ENCODE peak calls at places on chromosomes 12 and 14, in nine cellular contexts. C is RWPE2, O is WTC11, D is lung, S is pancreas, M is GM13976, R is dorsolateral prefrontal cortex, Q is RWPE1, T is esophagus squamous epithelium. V is an unnamed sample.

GRCh38 chr12:84572186-84572585 is 340.4 kb downstream of the SLC6A15 start:
- DNase-seq in C (no peak), O (no peak), D (no peak), S (no peak), M (no peak), R (no peak), Q (peak), T (no peak), V (no peak)

GRCh38 chr12:1083888-1084262 is 92.9 kb downstream of the ERC1 start:
- DNase-seq in C (no peak), O (no peak), D (no peak), S (peak), M (no peak), R (no peak), Q (no peak), T (no peak), V (no peak)

GRCh38 chr14:21525571-21525970 is 575 bp downstream of the SALL2 start:
- DNase-seq in C (no peak), O (no peak), D (no peak), S (no peak), M (no peak), R (peak), Q (no peak), T (no peak), V (no peak)

GRCh38 chr14:60734465-60735242 is at the start of gene MNAT1:
- DNase-seq in C (peak), O (peak), D (peak), S (peak), M (peak), R (peak), Q (peak), T (peak), V (peak)

GRCh38 chr12:130826151-130826801 is 12.8 kb downstream of the STX2 start:
- DNase-seq in C (no peak), O (peak), D (peak), S (peak), M (peak), R (no peak), Q (peak), T (no peak), V (peak)

GRCh38 chr14:102540310-102541028 is 30.9 kb upstream of the ANKRD9 start:
- DNase-seq in C (no peak), O (no peak), D (no peak), S (no peak), M (no peak), R (no peak), Q (peak), T (no peak), V (no peak)

GRCh38 chr12:109443794-109444193 is 33.3 kb downstream of the KCTD10 start:
- DNase-seq in C (no peak), O (no peak), D (peak), S (no peak), M (no peak), R (no peak), Q (no peak), T (no peak), V (no peak)

GRCh38 chr12:34097213-34097612 is 74.9 kb downstream of the ALG10 start:
- DNase-seq in C (no peak), O (no peak), D (no peak), S (no peak), M (no peak), R (no peak), Q (no peak), T (no peak), V (no peak)

GRCh38 chr12:26158078-26158764 is 33.4 kb upstream of the BHLHE41 start:
- DNase-seq in C (no peak), O (no peak), D (no peak), S (no peak), M (peak), R (no peak), Q (no peak), T (no peak), V (peak)

GRCh38 chr14:79467837-79468236 is 743.5 kb downstream of the DIO2 start:
- DNase-seq in C (no peak), O (no peak), D (no peak), S (no peak), M (no peak), R (no peak), Q (no peak), T (no peak), V (no peak)

GRCh38 chr12:106179086-106179485 is 40.3 kb upstream of the NUAK1 start:
- DNase-seq in C (no peak), O (no peak), D (no peak), S (no peak), M (no peak), R (no peak), Q (no peak), T (no peak), V (no peak)

GRCh38 chr12:27861428-27862167 is 81.6 kb upstream of the MANSC4 start:
- DNase-seq in C (no peak), O (no peak), D (peak), S (no peak), M (peak), R (no peak), Q (no peak), T (peak), V (no peak)

GRCh38 chr14:30541318-30541717 is 17.6 kb upstream of the G2E3 start:
- DNase-seq in C (no peak), O (no peak), D (no peak), S (no peak), M (no peak), R (no peak), Q (no peak), T (no peak), V (no peak)

GRCh38 chr14:77140937-77141591 is 527 bp downstream of the ZDHHC22 start:
- DNase-seq in C (no peak), O (peak), D (no peak), S (no peak), M (peak), R (no peak), Q (no peak), T (no peak), V (peak)

GRCh38 chr14:77144412-77145115 is 3.0 kb upstream of the ZDHHC22 start:
- DNase-seq in C (no peak), O (no peak), D (no peak), S (no peak), M (no peak), R (no peak), Q (no peak), T (no peak), V (no peak)

GRCh38 chr14:77141592-77142288 is at the start of gene ZDHHC22:
- DNase-seq in C (no peak), O (peak), D (no peak), S (peak), M (no peak), R (peak), Q (no peak), T (no peak), V (no peak)

GRCh38 chr14:77142289-77142814 is 761 bp upstream of the ZDHHC22 start:
- DNase-seq in C (no peak), O (no peak), D (no peak), S (no peak), M (no peak), R (no peak), Q (no peak), T (no peak), V (no peak)

GRCh38 chr14:77143071-77143470 is 1.5 kb upstream of the ZDHHC22 start:
- DNase-seq in C (no peak), O (no peak), D (no peak), S (no peak), M (no peak), R (peak), Q (no peak), T (no peak), V (no peak)
- TF ChIP-seq CTCF in C (no peak), O (no peak), D (no peak), S (no peak), M (no peak), R (no peak), Q (no peak), T (no peak), V (no peak)

DNA sequence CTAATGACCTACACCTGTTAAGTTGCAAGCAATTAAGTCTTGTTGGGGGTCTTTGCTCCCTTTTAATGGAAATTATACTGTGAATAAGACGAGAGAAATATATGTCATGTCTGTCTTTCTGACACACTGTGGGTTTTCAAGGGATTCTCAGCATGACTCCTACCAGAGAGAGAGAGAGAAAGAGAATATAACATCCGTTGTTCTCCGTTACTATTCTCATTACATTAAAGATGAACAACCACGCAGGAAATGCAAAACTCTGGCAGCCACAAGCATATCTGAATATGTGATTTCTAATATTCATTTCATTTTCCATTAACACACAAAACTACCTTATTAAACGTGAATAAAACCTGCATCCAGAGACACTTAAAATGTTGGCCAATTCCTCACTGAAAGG is 67.3 kb upstream of the EGLN3 start:
- DNase-seq in C (no peak), O (no peak), D (no peak), S (no peak), M (no peak), R (no peak), Q (no peak), T (no peak), V (no peak)
- TF ChIP-seq CTCF in C (no peak), O (no peak), D (no peak), S (no peak), M (no peak), R (no peak), Q (no peak), T (no peak), V (no peak)

DNA sequence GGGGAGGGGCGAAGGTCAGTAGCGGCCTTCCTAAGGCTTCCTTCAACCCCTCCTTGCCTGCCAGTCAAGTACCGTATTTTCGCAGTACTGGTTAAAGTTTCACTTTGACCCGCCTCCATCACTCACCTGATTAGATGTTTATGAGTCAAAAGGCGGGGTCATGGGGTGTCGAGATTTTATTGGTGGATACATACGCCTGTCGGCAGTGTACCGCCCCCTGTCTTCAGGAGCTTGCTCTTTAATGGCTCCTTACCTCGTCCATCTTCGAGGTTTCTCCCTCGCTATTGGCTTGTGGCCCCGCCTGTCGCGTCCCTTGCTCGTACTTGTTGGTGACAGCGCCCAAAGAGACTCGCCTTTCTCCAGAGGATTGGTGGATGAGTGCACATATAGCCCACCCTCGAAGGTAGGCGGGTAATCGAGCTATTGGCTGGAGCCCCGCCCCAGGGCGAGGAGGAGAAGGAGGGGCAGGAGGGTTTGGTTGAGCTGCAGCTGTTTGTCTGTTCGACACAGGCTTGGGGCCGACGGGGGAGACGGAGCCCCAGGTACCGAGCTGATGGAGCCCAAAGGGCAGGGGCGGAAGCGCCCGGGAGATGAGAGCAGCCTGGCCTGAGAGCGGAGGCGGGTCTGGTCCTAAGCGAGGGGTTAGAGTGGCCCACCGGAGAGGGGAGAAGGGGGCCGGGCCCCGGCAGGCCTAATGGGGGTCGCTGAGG is at the start of gene RAB5B:
- DNase-seq in C (peak), O (peak), D (peak), S (peak), M (peak), R (peak), Q (peak), T (peak), V (peak)
- TF ChIP-seq CTCF in C (no peak), O (no peak), D (peak), S (peak), M (no peak), R (peak), Q (no peak), T (no peak), V (no peak)

DNA sequence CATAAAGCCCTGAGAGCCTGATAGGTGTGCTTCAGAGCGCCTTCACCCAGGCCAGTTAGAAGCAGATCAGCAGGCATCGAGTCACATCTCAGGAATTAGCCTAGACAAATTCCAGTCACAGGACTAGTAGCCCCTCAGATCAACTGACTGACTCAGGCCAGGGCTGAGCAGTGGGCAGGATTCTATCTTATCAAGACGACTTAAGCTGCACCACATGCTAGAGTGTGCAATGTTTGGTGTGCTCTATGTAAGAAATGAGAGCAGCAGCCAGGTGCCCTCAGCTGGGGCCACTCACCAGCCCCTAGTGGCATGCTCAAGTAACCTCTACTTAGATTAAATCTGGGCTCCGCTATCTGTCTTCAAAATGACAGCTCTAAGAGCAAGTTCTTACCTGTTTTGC is 19.7 kb upstream of the NGB start:
- DNase-seq in C (no peak), O (no peak), D (no peak), S (no peak), M (no peak), R (no peak), Q (no peak), T (no peak), V (no peak)
- TF ChIP-seq CTCF in C (no peak), O (no peak), D (no peak), S (no peak), M (no peak), R (no peak), Q (no peak), T (no peak), V (no peak)

DNA sequence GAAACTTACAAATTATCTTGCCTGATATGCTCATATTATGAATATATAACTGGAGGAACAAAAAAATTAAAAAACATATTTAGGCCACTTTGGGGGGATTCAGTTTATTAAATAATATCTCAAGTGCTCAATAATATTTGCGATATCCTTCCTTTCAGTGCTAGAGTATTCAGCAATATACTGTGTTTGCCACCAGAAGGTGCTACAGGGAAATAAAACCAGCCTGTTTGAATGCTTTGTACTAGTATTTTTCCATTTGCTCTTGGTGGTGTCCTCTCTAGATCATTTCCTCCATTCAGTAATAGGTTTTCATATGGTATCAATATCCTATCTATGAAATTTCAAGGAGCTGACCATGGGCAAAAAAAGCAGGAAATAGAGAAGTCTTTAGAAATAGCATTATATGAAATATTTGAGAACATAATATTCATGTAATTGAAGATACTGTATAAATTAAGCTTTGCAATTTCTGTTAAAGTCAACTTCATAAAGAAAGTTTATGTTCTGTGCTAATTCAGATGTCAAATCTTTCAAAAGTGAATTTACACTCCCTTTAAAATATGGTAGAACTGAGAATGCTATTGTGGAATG is 106.2 kb upstream of the NAV3 start:
- DNase-seq in C (no peak), O (no peak), D (no peak), S (peak), M (no peak), R (no peak), Q (peak), T (no peak), V (no peak)
- TF ChIP-seq CTCF in C (peak), O (no peak), D (peak), S (peak), M (peak), R (peak), Q (peak), T (peak), V (no peak)

GRCh38 chr12:108099085-108099484 is 30.0 kb upstream of the WSCD2 start:
- DNase-seq in C (no peak), O (no peak), D (no peak), S (no peak), M (no peak), R (no peak), Q (no peak), T (no peak), V (no peak)
- TF ChIP-seq CTCF in C (peak), O (no peak), D (no peak), S (no peak), M (peak), R (no peak), Q (no peak), T (peak), V (no peak)

GRCh38 chr14:93381644-93382043 is 34.7 kb downstream of the COX8C start:
- DNase-seq in C (no peak), O (no peak), D (no peak), S (no peak), M (peak), R (no peak), Q (no peak), T (no peak), V (no peak)
- TF ChIP-seq CTCF in C (no peak), O (no peak), D (no peak), S (no peak), M (peak), R (no peak), Q (no peak), T (no peak), V (no peak)

DNA sequence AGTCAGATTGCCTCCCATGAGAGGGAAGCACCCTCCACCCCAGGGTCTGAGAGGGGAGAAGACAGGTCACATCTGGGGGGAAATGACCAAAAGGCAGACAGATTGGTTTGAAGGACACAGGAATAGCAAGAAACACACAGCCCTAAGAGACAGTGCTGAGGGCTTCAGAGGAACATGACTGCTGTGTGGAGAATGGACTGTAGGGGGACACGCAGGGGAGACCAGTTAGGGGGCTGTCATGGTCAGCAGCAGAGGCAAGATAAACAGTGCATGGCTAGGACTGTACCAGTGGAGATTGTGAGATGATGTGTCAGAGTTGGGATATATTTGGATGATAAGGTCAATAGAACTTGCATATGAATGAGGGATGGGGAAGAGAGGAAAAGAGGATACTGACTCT is 19.7 kb downstream of the SMUG1 start:
- DNase-seq in C (no peak), O (no peak), D (no peak), S (no peak), M (no peak), R (no peak), Q (no peak), T (no peak), V (no peak)
- TF ChIP-seq CTCF in C (no peak), O (no peak), D (no peak), S (no peak), M (no peak), R (no peak), Q (no peak), T (no peak), V (no peak)

V was measured in activated B cell treated with CpG ODN at 0.5 μM for 24 hours.